ENCODE peak calls at places on chromosomes 7 and 10, in eight cellular contexts. D is pancreas, T is fibroblast of the aortic adventitia, O is BJ, V is DND-41, A is GM23338, I is A549, C is AG04450. G is an unnamed sample.

GRCh38 chr7:49803812-49804211 is 30.4 kb downstream of the VWC2 start:
- DNase-seq in A (no peak), C (no peak), V (no peak), T (no peak), O (no peak), I (no peak), D (no peak), G (no peak)

GRCh38 chr10:117353700-117354099 is 21.5 kb downstream of the PDZD8 start:
- DNase-seq in I (no peak), D (no peak), A (no peak), T (no peak), O (no peak), C (no peak), V (no peak), G (no peak)

GRCh38 chr7:108415821-108416536 is 40.3 kb downstream of the NRCAM start:
- DNase-seq in O (no peak), A (no peak), D (no peak), C (no peak), I (peak), T (peak), V (peak), G (peak)

GRCh38 chr10:63320683-63321082 is 145.1 kb downstream of the JMJD1C start:
- DNase-seq in V (no peak), A (peak), I (no peak), C (no peak), O (no peak), D (no peak), T (no peak), G (no peak)

GRCh38 chr7:129949292-129950133 is 3.2 kb downstream of the UBE2H start:
- DNase-seq in I (no peak), V (no peak), O (peak), T (peak), A (peak), C (peak), D (no peak), G (peak)

GRCh38 chr7:25656581-25657026 is 428.3 kb upstream of the NPVF start:
- DNase-seq in V (no peak), O (peak), C (no peak), A (no peak), D (no peak), T (peak), I (no peak), G (no peak)

GRCh38 chr10:24603333-24603732 is 120.4 kb downstream of the ARHGAP21 start:
- DNase-seq in D (no peak), V (no peak), A (no peak), I (peak), T (peak), C (no peak), O (no peak), G (peak)

GRCh38 chr7:101538596-101539459 is 90.3 kb downstream of the MYL10 start:
- DNase-seq in D (peak), A (peak), T (peak), C (no peak), I (peak), V (peak), O (no peak), G (peak)

GRCh38 chr7:84524714-84525694 is 330.4 kb upstream of the SEMA3A start:
- DNase-seq in I (peak), V (no peak), O (peak), D (no peak), A (no peak), T (peak), C (no peak), G (no peak)

GRCh38 chr7:118152149-118152548 is 31.8 kb upstream of the LSM8 start:
- DNase-seq in A (peak), V (no peak), D (no peak), C (no peak), T (no peak), O (no peak), I (no peak), G (no peak)

GRCh38 chr10:58050575-58050974 is 217.1 kb downstream of the IPMK start:
- DNase-seq in D (no peak), C (no peak), O (no peak), V (no peak), T (no peak), A (peak), I (no peak), G (no peak)

GRCh38 chr10:33974976-33975478 is 640.6 kb upstream of the NRP1 start:
- DNase-seq in I (no peak), O (no peak), D (no peak), C (no peak), A (no peak), V (no peak), T (peak), G (no peak)

GRCh38 chr10:1954339-1954738 is 217.0 kb upstream of the ADARB2 start:
- DNase-seq in V (no peak), O (no peak), T (no peak), A (no peak), D (no peak), I (no peak), C (no peak), G (no peak)

GRCh38 chr10:110822708-110823291 is 48.9 kb upstream of the PDCD4 start:
- DNase-seq in D (no peak), I (no peak), T (no peak), C (no peak), V (no peak), A (peak), O (no peak), G (no peak)

GRCh38 chr7:157565981-157566630 is 229.3 kb downstream of the DNAJB6 start:
- DNase-seq in I (no peak), O (no peak), V (no peak), A (no peak), C (no peak), D (peak), T (no peak), G (no peak)

GRCh38 chr7:7159063-7159645 is 23.2 kb upstream of the C1GALT1 start:
- DNase-seq in D (no peak), C (no peak), T (peak), O (no peak), V (no peak), I (no peak), A (no peak), G (no peak)

GRCh38 chr10:35416628-35417625 is 80.6 kb downstream of the CCNY start:
- DNase-seq in V (peak), A (peak), D (no peak), T (no peak), C (no peak), O (no peak), I (no peak), G (peak)

GRCh38 chr10:18681971-18682403 is 22.8 kb downstream of the ARL5B start:
- DNase-seq in T (peak), D (no peak), A (no peak), I (peak), V (no peak), O (no peak), C (no peak), G (no peak)

GRCh38 chr7:116560021-116560970 is 35.5 kb downstream of the CAV1 start:
- DNase-seq in D (no peak), A (no peak), O (no peak), V (no peak), I (no peak), T (peak), C (no peak), G (no peak)

GRCh38 chr10:90968448-90969086 is 47.7 kb upstream of the ANKRD1 start:
- DNase-seq in I (peak), D (no peak), A (no peak), O (peak), C (peak), T (peak), V (no peak), G (no peak)

GRCh38 chr7:157522189-157522588 is 185.4 kb downstream of the DNAJB6 start:
- DNase-seq in D (no peak), I (no peak), O (no peak), C (no peak), T (no peak), V (peak), A (no peak), G (no peak)

GRCh38 chr7:157954901-157955300 is 618.1 kb downstream of the DNAJB6 start:
- DNase-seq in C (no peak), I (no peak), O (no peak), T (no peak), A (no peak), D (no peak), V (no peak), G (no peak)

GRCh38 chr10:52615349-52615748 is 157.2 kb downstream of the MBL2 start:
- DNase-seq in A (no peak), O (no peak), T (no peak), V (no peak), I (no peak), D (no peak), C (no peak), G (no peak)

GRCh38 chr10:3761916-3762708 is 22.9 kb downstream of the KLF6 start:
- DNase-seq in C (no peak), O (no peak), T (no peak), D (no peak), I (peak), V (no peak), A (peak), G (no peak)

DNA sequence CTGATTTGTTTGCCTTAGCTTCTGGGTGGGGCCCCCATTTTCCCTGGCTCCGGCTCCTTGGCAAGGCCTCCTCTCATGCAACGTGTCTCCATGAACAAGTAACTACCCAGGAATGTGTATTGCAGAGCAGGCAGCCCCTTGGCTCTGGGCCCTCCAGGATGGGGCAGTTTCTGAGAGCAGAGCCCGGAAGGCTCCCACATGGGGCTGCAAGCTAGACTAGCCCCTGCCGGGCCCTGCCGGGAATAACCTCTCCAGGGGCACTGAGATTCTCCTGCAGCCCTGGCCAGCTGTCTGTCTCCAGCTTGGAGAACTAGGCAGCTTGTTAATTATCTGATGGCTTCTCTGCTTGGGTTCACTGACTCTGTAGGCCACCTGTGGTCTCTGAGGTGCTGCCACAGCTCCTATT is 184.0 kb upstream of the INHBA start:
- DNase-seq in A (peak), O (peak), I (no peak), D (no peak), C (peak), T (peak), V (no peak), G (no peak)
- TF ChIP-seq CTCF in A (no peak), O (peak), I (no peak), D (no peak), C (peak), T (peak), V (no peak), G (no peak)

DNA sequence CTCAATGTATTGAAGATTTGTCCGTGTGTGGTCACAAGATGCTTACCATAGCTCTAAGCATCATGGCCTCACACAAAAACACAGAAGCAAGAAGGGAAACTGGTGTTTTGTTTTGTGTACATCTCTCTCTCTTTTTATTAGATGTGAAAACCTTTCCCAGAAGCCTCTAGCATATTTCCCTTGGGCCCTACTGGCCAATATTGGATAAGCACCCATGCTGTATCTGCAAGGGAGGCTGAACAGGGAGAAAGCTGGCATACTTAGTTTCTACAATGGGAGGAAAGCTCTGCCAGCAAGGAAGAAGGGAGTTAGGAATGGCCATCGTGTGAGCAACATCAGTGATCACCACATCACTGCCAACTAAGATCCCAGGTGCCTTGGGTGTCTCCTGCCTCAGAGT is 9.6 kb upstream of the NAMPT start:
- DNase-seq in D (no peak), T (no peak), V (no peak), I (no peak), C (no peak), O (no peak), A (peak), G (no peak)
- TF ChIP-seq CTCF in D (no peak), T (peak), V (peak), I (no peak), C (peak), O (no peak), A (peak), G (no peak)

GRCh38 chr7:55587687-55588378 is 15.5 kb upstream of the VOPP1 start:
- DNase-seq in D (no peak), V (no peak), I (no peak), T (no peak), C (no peak), A (no peak), O (no peak), G (no peak)
- TF ChIP-seq CTCF in D (no peak), V (no peak), I (no peak), T (no peak), C (no peak), A (no peak), O (no peak), G (no peak)

GRCh38 chr7:90409667-90410066 is 6.4 kb downstream of the CLDN12 start:
- DNase-seq in C (no peak), A (no peak), I (no peak), O (no peak), D (no peak), T (no peak), V (no peak), G (no peak)

GRCh38 chr7:90411510-90411909 is 8.2 kb downstream of the CLDN12 start:
- DNase-seq in V (no peak), D (no peak), T (no peak), I (peak), C (no peak), A (no peak), O (no peak), G (no peak)

GRCh38 chr7:90413185-90413528 is 9.9 kb downstream of the CLDN12 start:
- DNase-seq in I (no peak), V (no peak), O (no peak), C (no peak), A (no peak), D (no peak), T (no peak), G (no peak)

GRCh38 chr7:90408142-90408541 is 4.9 kb downstream of the CLDN12 start:
- DNase-seq in C (no peak), D (no peak), T (no peak), I (no peak), V (no peak), O (no peak), A (no peak), G (no peak)

DNA sequence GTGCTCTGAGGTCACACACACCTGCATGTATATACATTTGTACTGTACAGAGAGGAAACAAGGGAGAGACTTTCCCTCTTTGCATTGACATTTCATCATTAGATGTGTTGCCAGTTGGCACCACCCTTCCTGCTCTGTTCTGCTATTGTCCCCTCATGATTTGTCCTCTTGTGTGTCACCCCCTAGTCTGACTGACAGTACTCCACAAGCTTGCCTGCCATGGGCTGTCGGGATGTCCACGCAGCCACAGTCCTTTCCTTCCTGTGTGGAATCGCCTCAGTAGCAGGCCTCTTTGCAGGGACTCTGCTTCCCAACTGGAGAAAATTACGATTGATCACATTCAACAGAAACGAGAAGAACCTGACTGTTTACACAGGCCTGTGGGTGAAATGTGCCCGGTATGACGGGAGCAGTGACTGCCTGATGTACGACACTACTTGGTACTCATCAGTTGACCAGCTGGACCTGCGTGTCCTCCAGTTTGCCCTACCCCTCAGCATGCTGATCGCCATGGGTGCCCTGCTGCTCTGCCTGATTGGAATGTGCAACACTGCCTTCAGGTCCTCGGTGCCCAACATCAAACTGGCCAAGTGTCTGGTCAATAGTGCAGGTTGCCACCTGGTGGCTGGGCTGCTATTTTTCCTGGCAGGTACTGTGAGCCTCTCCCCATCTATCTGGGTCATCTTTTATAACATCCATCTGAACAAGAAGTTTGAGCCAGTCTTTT is 9.4 kb downstream of the CLDN12 start:
- DNase-seq in C (no peak), T (no peak), O (no peak), A (peak), V (no peak), I (peak), D (peak), G (peak)
- TF ChIP-seq CTCF in C (peak), T (peak), O (peak), A (peak), V (peak), I (peak), D (no peak), G (peak)